ENCODE peak calls at places on chromosomes 1 and 21, in five cellular contexts. One of them, this sample, is unnamed. For H3K4me1, the result is how much of the 10 kb centered on the place peaks cover.

GRCh38 chr1:201655243-201655642 is 116.3 kb downstream of the NAV1 start:
- DNase-seq in gastrocnemius medialis: no peak
- DNase-seq in sigmoid colon: peak
- DNase-seq in ascending aorta: no peak
- DNase-seq in pancreas: no peak
- DNase-seq in this sample: no peak

GRCh38 chr1:79089946-79090345 is 83.4 kb upstream of the ADGRL4 start:
- DNase-seq in gastrocnemius medialis: no peak
- DNase-seq in sigmoid colon: no peak
- DNase-seq in ascending aorta: no peak
- DNase-seq in pancreas: no peak
- DNase-seq in this sample: no peak

GRCh38 chr1:18234790-18235242 is 127.2 kb downstream of the IGSF21 start:
- DNase-seq in gastrocnemius medialis: no peak
- DNase-seq in sigmoid colon: no peak
- DNase-seq in ascending aorta: no peak
- DNase-seq in pancreas: peak
- DNase-seq in this sample: peak

GRCh38 chr21:41750051-41750450 is 16.8 kb downstream of the RIPK4 start:
- DNase-seq in gastrocnemius medialis: no peak
- DNase-seq in sigmoid colon: no peak
- DNase-seq in ascending aorta: no peak
- DNase-seq in pancreas: peak
- DNase-seq in this sample: no peak

GRCh38 chr1:109502368-109502851 is 7.1 kb downstream of the AMIGO1 start:
- DNase-seq in gastrocnemius medialis: no peak
- DNase-seq in sigmoid colon: no peak
- DNase-seq in ascending aorta: no peak
- DNase-seq in pancreas: no peak
- DNase-seq in this sample: no peak

GRCh38 chr1:203217139-203217621 is 12.3 kb downstream of the CHIT1 start:
- DNase-seq in gastrocnemius medialis: no peak
- DNase-seq in sigmoid colon: no peak
- DNase-seq in ascending aorta: no peak
- DNase-seq in pancreas: no peak
- DNase-seq in this sample: no peak

GRCh38 chr1:3529099-3529729 is 74.7 kb downstream of the ARHGEF16 start:
- DNase-seq in gastrocnemius medialis: peak
- DNase-seq in sigmoid colon: no peak
- DNase-seq in ascending aorta: peak
- DNase-seq in pancreas: peak
- DNase-seq in this sample: peak

GRCh38 chr21:42679982-42680330 is 26.5 kb downstream of the PDE9A start:
- DNase-seq in gastrocnemius medialis: no peak
- DNase-seq in sigmoid colon: no peak
- DNase-seq in ascending aorta: no peak
- DNase-seq in pancreas: no peak
- DNase-seq in this sample: no peak

GRCh38 chr1:153881764-153882163 is 41.0 kb downstream of the GATAD2B start:
- DNase-seq in gastrocnemius medialis: no peak
- DNase-seq in sigmoid colon: no peak
- DNase-seq in ascending aorta: no peak
- DNase-seq in pancreas: no peak
- DNase-seq in this sample: no peak

GRCh38 chr1:231124746-231125145 is 37.1 kb upstream of the TRIM67 start:
- DNase-seq in gastrocnemius medialis: no peak
- DNase-seq in sigmoid colon: no peak
- DNase-seq in ascending aorta: no peak
- DNase-seq in pancreas: no peak
- DNase-seq in this sample: no peak

GRCh38 chr1:221494670-221495069 is 247.2 kb downstream of the DUSP10 start:
- DNase-seq in gastrocnemius medialis: peak
- DNase-seq in sigmoid colon: no peak
- DNase-seq in ascending aorta: no peak
- DNase-seq in pancreas: peak
- DNase-seq in this sample: no peak

GRCh38 chr1:159799446-159799985 is 2.6 kb upstream of the FCRL6 start:
- DNase-seq in gastrocnemius medialis: no peak
- DNase-seq in sigmoid colon: no peak
- DNase-seq in ascending aorta: no peak
- DNase-seq in pancreas: no peak
- DNase-seq in this sample: no peak

GRCh38 chr1:35255276-35255675 is 13.2 kb upstream of the ZMYM4 start:
- DNase-seq in gastrocnemius medialis: no peak
- DNase-seq in sigmoid colon: no peak
- DNase-seq in ascending aorta: no peak
- DNase-seq in pancreas: no peak
- DNase-seq in this sample: no peak

GRCh38 chr1:15902882-15903281 is 55.4 kb downstream of the SPEN start:
- DNase-seq in gastrocnemius medialis: no peak
- DNase-seq in sigmoid colon: no peak
- DNase-seq in ascending aorta: no peak
- DNase-seq in pancreas: no peak
- DNase-seq in this sample: no peak

GRCh38 chr1:184426278-184426674 is 39.4 kb downstream of the C1orf21 start:
- DNase-seq in gastrocnemius medialis: no peak
- DNase-seq in sigmoid colon: no peak
- DNase-seq in ascending aorta: no peak
- DNase-seq in pancreas: no peak
- DNase-seq in this sample: no peak

GRCh38 chr1:19514391-19514831 is 29.1 kb upstream of the CAPZB start:
- DNase-seq in gastrocnemius medialis: peak
- DNase-seq in sigmoid colon: peak
- DNase-seq in ascending aorta: no peak
- DNase-seq in pancreas: no peak
- DNase-seq in this sample: peak

GRCh38 chr21:44335266-44336059 is 3.7 kb downstream of the CFAP410 start:
- DNase-seq in gastrocnemius medialis: no peak
- DNase-seq in sigmoid colon: no peak
- DNase-seq in ascending aorta: no peak
- DNase-seq in pancreas: no peak
- DNase-seq in this sample: no peak

DNA sequence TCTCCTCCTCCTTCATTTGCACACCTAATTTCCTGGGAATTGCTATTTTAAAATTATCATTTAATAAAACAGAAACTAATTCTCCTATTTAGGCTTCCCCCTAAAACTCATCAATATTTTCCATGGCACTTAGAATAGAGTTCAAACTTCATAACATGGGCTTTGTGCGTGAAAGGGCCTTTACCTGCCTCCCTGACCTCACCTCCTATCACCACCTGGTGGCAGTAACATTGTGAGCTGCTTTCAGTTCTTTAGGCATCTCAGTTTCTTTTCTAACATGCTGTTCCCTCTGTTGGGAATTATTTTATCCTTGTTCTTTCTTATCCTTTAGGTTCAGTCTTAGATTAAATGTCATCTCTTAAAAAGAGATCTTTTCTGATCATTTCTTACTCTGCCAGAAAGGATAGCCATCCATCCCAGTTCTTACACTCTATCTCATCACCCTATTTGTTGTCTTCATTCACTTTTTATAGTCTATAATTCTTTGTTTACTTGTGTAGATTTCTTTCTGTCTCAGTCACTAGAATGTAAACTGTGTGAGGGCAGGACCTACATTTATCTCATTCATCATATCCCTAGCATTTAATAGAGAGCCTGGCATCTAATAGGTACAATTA is 133.8 kb upstream of the KIAA1614 start:
- DNase-seq in gastrocnemius medialis: no peak
- DNase-seq in sigmoid colon: no peak
- DNase-seq in ascending aorta: no peak
- DNase-seq in pancreas: no peak
- DNase-seq in this sample: no peak
- TF ChIP-seq CTCF in gastrocnemius medialis: no peak
- TF ChIP-seq CTCF in sigmoid colon: no peak
- TF ChIP-seq CTCF in ascending aorta: no peak
- TF ChIP-seq CTCF in pancreas: peak
- TF ChIP-seq CTCF in this sample: no peak

DNA sequence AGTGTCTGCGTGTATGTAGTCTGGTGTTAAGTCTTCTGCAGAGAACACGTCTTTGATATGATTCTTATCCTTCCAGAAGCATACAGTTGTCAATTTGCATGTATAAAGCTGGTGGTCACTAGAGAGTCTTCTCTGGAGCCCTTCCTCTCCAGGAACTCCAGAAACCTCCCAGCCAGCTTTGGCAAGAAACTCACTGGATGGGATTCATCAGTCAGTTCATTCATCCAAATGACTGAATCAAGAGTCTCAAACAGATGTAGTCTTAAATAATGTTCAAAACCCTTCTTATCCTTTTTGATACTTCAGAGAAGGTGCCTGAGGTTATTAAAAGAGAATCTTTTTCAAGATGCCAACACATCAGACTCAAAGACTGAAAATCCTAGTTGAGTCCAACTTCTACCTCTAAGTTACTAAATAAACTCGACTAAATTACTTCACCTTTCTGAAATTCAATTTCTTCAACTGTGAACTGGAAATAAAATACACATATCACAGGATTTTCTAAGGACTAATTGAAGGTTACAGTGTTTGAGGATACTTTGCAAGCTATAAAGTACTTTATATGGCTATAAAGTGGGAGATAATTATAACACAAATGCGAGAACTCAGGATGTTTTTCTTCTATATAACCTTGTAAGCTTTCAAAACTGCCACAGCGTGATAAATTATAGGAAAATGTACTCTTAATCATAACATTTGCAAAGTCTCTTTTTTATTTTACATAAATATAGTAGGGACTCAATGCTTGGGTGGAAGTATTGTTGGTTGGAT is 252.4 kb downstream of the FGGY start:
- DNase-seq in gastrocnemius medialis: no peak
- DNase-seq in sigmoid colon: no peak
- DNase-seq in ascending aorta: no peak
- DNase-seq in pancreas: no peak
- DNase-seq in this sample: no peak
- H3K4me1 ChIP-seq in gastrocnemius medialis: half or more
- H3K4me1 ChIP-seq in sigmoid colon: under half
- H3K4me1 ChIP-seq in ascending aorta: under half
- H3K4me1 ChIP-seq in pancreas: under half
- H3K4me1 ChIP-seq in this sample: under half

GRCh38 chr1:77550135-77550534 is 132.3 kb downstream of the ZZZ3 start:
- DNase-seq in gastrocnemius medialis: no peak
- DNase-seq in sigmoid colon: no peak
- DNase-seq in ascending aorta: no peak
- DNase-seq in pancreas: no peak
- DNase-seq in this sample: no peak
- TF ChIP-seq CTCF in gastrocnemius medialis: no peak
- TF ChIP-seq CTCF in sigmoid colon: no peak
- TF ChIP-seq CTCF in ascending aorta: no peak
- TF ChIP-seq CTCF in pancreas: no peak
- TF ChIP-seq CTCF in this sample: no peak

GRCh38 chr1:92461364-92462097 is 25.2 kb downstream of the GFI1 start:
- DNase-seq in gastrocnemius medialis: no peak
- DNase-seq in sigmoid colon: no peak
- DNase-seq in ascending aorta: no peak
- DNase-seq in pancreas: no peak
- DNase-seq in this sample: no peak

GRCh38 chr1:92464588-92465255 is 22.0 kb downstream of the GFI1 start:
- DNase-seq in gastrocnemius medialis: no peak
- DNase-seq in sigmoid colon: no peak
- DNase-seq in ascending aorta: no peak
- DNase-seq in pancreas: no peak
- DNase-seq in this sample: no peak

GRCh38 chr1:92465256-92465647 is 21.5 kb downstream of the GFI1 start:
- DNase-seq in gastrocnemius medialis: no peak
- DNase-seq in sigmoid colon: no peak
- DNase-seq in ascending aorta: no peak
- DNase-seq in pancreas: no peak
- DNase-seq in this sample: no peak

GRCh38 chr1:92459871-92460320 is 26.8 kb downstream of the GFI1 start:
- DNase-seq in gastrocnemius medialis: no peak
- DNase-seq in sigmoid colon: no peak
- DNase-seq in ascending aorta: no peak
- DNase-seq in pancreas: no peak
- DNase-seq in this sample: no peak
- H3K4me1 ChIP-seq in gastrocnemius medialis: under half
- H3K4me1 ChIP-seq in sigmoid colon: under half
- H3K4me1 ChIP-seq in ascending aorta: under half
- H3K4me1 ChIP-seq in pancreas: under half
- H3K4me1 ChIP-seq in this sample: under half

DNA sequence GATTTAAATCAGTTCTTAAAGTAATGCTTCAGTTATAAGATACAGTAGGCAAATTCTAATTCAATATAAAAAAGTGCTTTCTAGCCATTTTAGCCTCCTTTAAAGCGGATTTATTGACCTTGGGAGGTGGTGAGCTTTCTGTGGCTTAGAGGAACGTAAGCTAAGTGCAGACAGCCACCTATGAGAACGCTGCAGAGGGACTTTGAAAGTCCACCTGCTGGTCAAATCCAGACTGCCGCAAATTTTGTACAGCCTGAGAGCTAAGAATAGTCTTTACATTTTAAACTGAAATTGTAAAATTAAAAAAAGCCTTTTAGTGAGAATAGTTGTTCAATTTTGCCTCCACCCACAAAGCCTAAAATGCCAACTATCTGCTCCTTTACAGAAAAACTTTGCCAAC is 67.0 kb upstream of the SSX2IP start:
- DNase-seq in gastrocnemius medialis: no peak
- DNase-seq in sigmoid colon: no peak
- DNase-seq in ascending aorta: no peak
- DNase-seq in pancreas: no peak
- DNase-seq in this sample: no peak
- TF ChIP-seq CTCF in gastrocnemius medialis: no peak
- TF ChIP-seq CTCF in sigmoid colon: no peak
- TF ChIP-seq CTCF in ascending aorta: no peak
- TF ChIP-seq CTCF in pancreas: no peak
- TF ChIP-seq CTCF in this sample: no peak

DNA sequence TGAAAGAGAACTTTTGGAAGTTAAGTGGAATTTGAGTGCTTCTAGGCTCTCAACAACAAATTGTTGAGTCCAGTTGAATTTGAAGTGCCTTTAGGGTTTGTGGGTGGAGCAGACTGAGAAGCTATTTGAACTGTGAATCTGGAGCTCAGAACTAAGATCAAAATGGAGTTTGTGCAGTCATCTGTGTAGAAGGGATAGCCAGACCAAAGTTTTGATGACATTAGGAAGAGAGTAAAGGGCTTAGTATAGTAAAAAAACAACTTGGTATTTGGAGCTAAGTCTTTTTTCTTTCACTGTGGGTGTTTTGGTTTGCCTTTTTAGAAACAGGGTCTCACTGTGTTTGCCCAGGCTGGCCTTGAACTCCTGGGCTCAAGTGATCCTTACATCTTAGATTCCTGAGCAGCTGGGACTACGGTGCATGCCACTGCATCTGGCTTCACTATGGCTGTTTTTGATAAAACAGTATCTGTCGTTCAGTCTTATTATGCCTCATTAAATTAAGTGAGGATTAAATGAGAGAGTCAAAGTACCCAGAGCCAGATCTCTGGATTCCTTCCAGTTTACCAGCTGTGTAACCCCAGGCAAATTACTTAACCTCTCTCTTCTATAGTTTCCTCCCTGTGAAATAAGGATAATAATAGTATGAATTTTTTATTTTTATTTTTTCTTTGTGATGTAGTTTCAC is 20.0 kb downstream of the HDAC1 start:
- DNase-seq in gastrocnemius medialis: no peak
- DNase-seq in sigmoid colon: no peak
- DNase-seq in ascending aorta: no peak
- DNase-seq in pancreas: no peak
- DNase-seq in this sample: no peak
- H3K4me1 ChIP-seq in gastrocnemius medialis: under half
- H3K4me1 ChIP-seq in sigmoid colon: under half
- H3K4me1 ChIP-seq in ascending aorta: under half
- H3K4me1 ChIP-seq in pancreas: under half
- H3K4me1 ChIP-seq in this sample: under half

This sample was measured in heart right ventricle.